ENCODE peak calls at places on chromosomes 2 and 18, in eight cellular contexts. One of them, this sample, is unnamed.

GRCh38 chr2:191582355-191582754 is 95.6 kb upstream of the NABP1 start:
- DNase-seq in A549: peak; percentile 81
- DNase-seq in mesothelial cell of epicardium: no peak
- DNase-seq in coronary artery: no peak
- DNase-seq in psoas muscle: no peak
- DNase-seq in uterus: no peak
- DNase-seq in bronchial epithelial cell: peak; percentile 97
- DNase-seq in omental fat pad: no peak
- DNase-seq in this sample: no peak

GRCh38 chr18:10090668-10091067 is 176.9 kb downstream of the VAPA start:
- DNase-seq in A549: no peak
- DNase-seq in mesothelial cell of epicardium: no peak
- DNase-seq in coronary artery: no peak
- DNase-seq in psoas muscle: no peak
- DNase-seq in uterus: no peak
- DNase-seq in bronchial epithelial cell: no peak
- DNase-seq in omental fat pad: no peak
- DNase-seq in this sample: no peak

GRCh38 chr18:63040788-63041410 is 278.7 kb downstream of the BCL2 start:
- DNase-seq in A549: no peak
- DNase-seq in mesothelial cell of epicardium: no peak
- DNase-seq in coronary artery: no peak
- DNase-seq in psoas muscle: no peak
- DNase-seq in uterus: no peak
- DNase-seq in bronchial epithelial cell: peak; percentile 5
- DNase-seq in omental fat pad: no peak
- DNase-seq in this sample: no peak

GRCh38 chr18:55139307-55139706 is 180.0 kb upstream of the CCDC68 start:
- DNase-seq in A549: no peak
- DNase-seq in mesothelial cell of epicardium: no peak
- DNase-seq in coronary artery: no peak
- DNase-seq in psoas muscle: no peak
- DNase-seq in uterus: no peak
- DNase-seq in bronchial epithelial cell: no peak
- DNase-seq in omental fat pad: no peak
- DNase-seq in this sample: no peak

GRCh38 chr18:47773931-47774330 is 156.5 kb downstream of the SMAD2 start:
- DNase-seq in A549: no peak
- DNase-seq in mesothelial cell of epicardium: no peak
- DNase-seq in coronary artery: no peak
- DNase-seq in psoas muscle: no peak
- DNase-seq in uterus: no peak
- DNase-seq in bronchial epithelial cell: no peak
- DNase-seq in omental fat pad: no peak
- DNase-seq in this sample: no peak

GRCh38 chr2:233251306-233252116 is at the start of gene ATG16L1:
- DNase-seq in A549: peak; percentile 96
- DNase-seq in mesothelial cell of epicardium: peak; percentile 93
- DNase-seq in coronary artery: peak; percentile 96
- DNase-seq in psoas muscle: peak; percentile 96
- DNase-seq in uterus: peak; percentile 96
- DNase-seq in bronchial epithelial cell: peak; percentile 87
- DNase-seq in omental fat pad: peak; percentile 71
- DNase-seq in this sample: peak; percentile 97

GRCh38 chr2:133760366-133760765 is 192.1 kb upstream of the NCKAP5 start:
- DNase-seq in A549: no peak
- DNase-seq in mesothelial cell of epicardium: no peak
- DNase-seq in coronary artery: no peak
- DNase-seq in psoas muscle: no peak
- DNase-seq in uterus: no peak
- DNase-seq in bronchial epithelial cell: no peak
- DNase-seq in omental fat pad: no peak
- DNase-seq in this sample: no peak

GRCh38 chr2:19114754-19115231 is 243.6 kb downstream of the OSR1 start:
- DNase-seq in A549: no peak
- DNase-seq in mesothelial cell of epicardium: no peak
- DNase-seq in coronary artery: no peak
- DNase-seq in psoas muscle: no peak
- DNase-seq in uterus: no peak
- DNase-seq in bronchial epithelial cell: peak; percentile 49
- DNase-seq in omental fat pad: no peak
- DNase-seq in this sample: no peak

GRCh38 chr18:29586210-29586609 is 1409.3 kb upstream of the CDH2 start:
- DNase-seq in A549: no peak
- DNase-seq in mesothelial cell of epicardium: no peak
- DNase-seq in coronary artery: no peak
- DNase-seq in psoas muscle: no peak
- DNase-seq in uterus: no peak
- DNase-seq in bronchial epithelial cell: no peak
- DNase-seq in omental fat pad: no peak
- DNase-seq in this sample: no peak

GRCh38 chr2:44362207-44363015 is 664 bp downstream of the CAMKMT start:
- DNase-seq in A549: peak; percentile 36
- DNase-seq in mesothelial cell of epicardium: peak; percentile 57
- DNase-seq in coronary artery: peak; percentile 77
- DNase-seq in psoas muscle: peak; percentile 19
- DNase-seq in uterus: peak; percentile 39
- DNase-seq in bronchial epithelial cell: peak; percentile 44
- DNase-seq in omental fat pad: peak; percentile 24
- DNase-seq in this sample: peak; percentile 36

GRCh38 chr2:239717319-239717675 is 307.8 kb downstream of the NDUFA10 start:
- DNase-seq in A549: no peak
- DNase-seq in mesothelial cell of epicardium: no peak
- DNase-seq in coronary artery: no peak
- DNase-seq in psoas muscle: no peak
- DNase-seq in uterus: peak; percentile 5
- DNase-seq in bronchial epithelial cell: no peak
- DNase-seq in omental fat pad: no peak
- DNase-seq in this sample: no peak

GRCh38 chr2:38064805-38065501 is 11.0 kb downstream of the CYP1B1 start:
- DNase-seq in A549: peak; percentile 53
- DNase-seq in mesothelial cell of epicardium: no peak
- DNase-seq in coronary artery: no peak
- DNase-seq in psoas muscle: no peak
- DNase-seq in uterus: no peak
- DNase-seq in bronchial epithelial cell: peak; percentile 81
- DNase-seq in omental fat pad: no peak
- DNase-seq in this sample: no peak

GRCh38 chr18:2960983-2961696 is 51.8 kb downstream of the LPIN2 start:
- DNase-seq in A549: no peak
- DNase-seq in mesothelial cell of epicardium: no peak
- DNase-seq in coronary artery: no peak
- DNase-seq in psoas muscle: no peak
- DNase-seq in uterus: no peak
- DNase-seq in bronchial epithelial cell: no peak
- DNase-seq in omental fat pad: no peak
- DNase-seq in this sample: no peak

GRCh38 chr2:9234680-9235387 is 28.2 kb downstream of the ASAP2 start:
- DNase-seq in A549: peak; percentile 89
- DNase-seq in mesothelial cell of epicardium: no peak
- DNase-seq in coronary artery: no peak
- DNase-seq in psoas muscle: no peak
- DNase-seq in uterus: no peak
- DNase-seq in bronchial epithelial cell: peak; percentile 99
- DNase-seq in omental fat pad: no peak
- DNase-seq in this sample: no peak

GRCh38 chr18:79917351-79918088 is 33.9 kb downstream of the SLC66A2 start:
- DNase-seq in A549: no peak
- DNase-seq in mesothelial cell of epicardium: no peak
- DNase-seq in coronary artery: peak; percentile 52
- DNase-seq in psoas muscle: no peak
- DNase-seq in uterus: peak; percentile 10
- DNase-seq in bronchial epithelial cell: no peak
- DNase-seq in omental fat pad: peak; percentile 11
- DNase-seq in this sample: no peak

GRCh38 chr2:213766465-213766891 is 482.2 kb downstream of the SPAG16 start:
- DNase-seq in A549: no peak
- DNase-seq in mesothelial cell of epicardium: no peak
- DNase-seq in coronary artery: no peak
- DNase-seq in psoas muscle: no peak
- DNase-seq in uterus: no peak
- DNase-seq in bronchial epithelial cell: no peak
- DNase-seq in omental fat pad: no peak
- DNase-seq in this sample: no peak

GRCh38 chr2:99900589-99900988 is 241.8 kb downstream of the AFF3 start:
- DNase-seq in A549: no peak
- DNase-seq in mesothelial cell of epicardium: no peak
- DNase-seq in coronary artery: no peak
- DNase-seq in psoas muscle: no peak
- DNase-seq in uterus: no peak
- DNase-seq in bronchial epithelial cell: no peak
- DNase-seq in omental fat pad: no peak
- DNase-seq in this sample: no peak

GRCh38 chr2:17674817-17675216 is 78.8 kb downstream of the SMC6 start:
- DNase-seq in A549: no peak
- DNase-seq in mesothelial cell of epicardium: no peak
- DNase-seq in coronary artery: no peak
- DNase-seq in psoas muscle: no peak
- DNase-seq in uterus: no peak
- DNase-seq in bronchial epithelial cell: no peak
- DNase-seq in omental fat pad: no peak
- DNase-seq in this sample: no peak

GRCh38 chr2:28128281-28128950 is 237.9 kb downstream of the BABAM2 start:
- DNase-seq in A549: no peak
- DNase-seq in mesothelial cell of epicardium: no peak
- DNase-seq in coronary artery: no peak
- DNase-seq in psoas muscle: no peak
- DNase-seq in uterus: no peak
- DNase-seq in bronchial epithelial cell: peak; percentile 59
- DNase-seq in omental fat pad: no peak
- DNase-seq in this sample: no peak

GRCh38 chr2:115083216-115083615 is 640.8 kb downstream of the DPP10 start:
- DNase-seq in A549: no peak
- DNase-seq in mesothelial cell of epicardium: no peak
- DNase-seq in coronary artery: no peak
- DNase-seq in psoas muscle: no peak
- DNase-seq in uterus: no peak
- DNase-seq in bronchial epithelial cell: peak; percentile 18
- DNase-seq in omental fat pad: no peak
- DNase-seq in this sample: no peak

GRCh38 chr18:44895176-44895798 is 214.6 kb downstream of the SETBP1 start:
- DNase-seq in A549: peak; percentile 77
- DNase-seq in mesothelial cell of epicardium: no peak
- DNase-seq in coronary artery: no peak
- DNase-seq in psoas muscle: peak; percentile 35
- DNase-seq in uterus: no peak
- DNase-seq in bronchial epithelial cell: peak; percentile 75
- DNase-seq in omental fat pad: no peak
- DNase-seq in this sample: no peak
- TF ChIP-seq CTCF in A549: peak; percentile 46
- TF ChIP-seq CTCF in mesothelial cell of epicardium: no peak
- TF ChIP-seq CTCF in coronary artery: peak; percentile 16
- TF ChIP-seq CTCF in psoas muscle: peak; percentile 45
- TF ChIP-seq CTCF in uterus: peak; percentile 20
- TF ChIP-seq CTCF in bronchial epithelial cell: peak; percentile 67
- TF ChIP-seq CTCF in omental fat pad: no peak
- TF ChIP-seq CTCF in this sample: no peak

DNA sequence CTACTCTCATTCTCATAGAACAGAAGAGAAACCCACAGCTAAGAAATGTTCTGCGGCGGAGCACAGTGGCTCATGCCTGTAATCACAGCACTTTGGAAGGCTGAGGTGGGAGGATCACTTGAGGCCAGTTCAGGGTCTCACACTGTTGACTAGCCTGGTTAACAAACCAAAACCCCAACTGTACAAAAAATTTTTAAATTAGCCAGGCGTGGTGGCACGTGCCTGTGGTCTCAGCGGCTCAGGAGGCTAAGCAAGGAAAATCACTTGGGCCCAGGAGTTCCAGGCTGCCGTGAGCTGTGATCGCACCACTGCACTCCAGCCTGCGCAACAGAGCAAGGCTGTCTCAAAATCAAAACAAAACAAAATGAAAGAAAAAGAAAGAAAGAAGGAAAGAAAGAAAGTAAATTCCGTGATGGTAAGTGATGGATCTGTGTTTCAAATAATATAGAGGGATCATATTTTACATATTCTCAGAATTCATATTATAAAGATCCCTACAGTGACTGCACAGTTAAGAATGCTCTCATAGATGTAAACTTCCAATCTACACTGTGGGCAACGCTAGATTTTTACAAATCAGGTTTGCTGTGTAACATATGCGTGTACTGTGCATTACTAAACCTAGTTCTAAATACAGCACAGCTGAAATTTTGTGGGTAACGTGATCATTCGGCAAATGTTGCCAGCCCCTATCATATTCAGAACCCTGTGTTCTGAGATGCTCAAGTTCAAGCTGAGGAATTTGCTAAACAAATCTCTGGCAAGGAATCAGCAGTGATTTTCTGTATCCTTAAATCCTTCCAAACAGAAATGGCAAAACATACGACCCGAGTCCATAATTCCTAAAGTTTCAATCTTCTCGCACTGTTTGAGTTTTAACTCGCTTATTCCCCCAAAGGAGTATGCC is 1.2 kb upstream of the RAB12 start:
- DNase-seq in A549: no peak
- DNase-seq in mesothelial cell of epicardium: no peak
- DNase-seq in coronary artery: no peak
- DNase-seq in psoas muscle: no peak
- DNase-seq in uterus: no peak
- DNase-seq in bronchial epithelial cell: no peak
- DNase-seq in omental fat pad: no peak
- DNase-seq in this sample: no peak
- TF ChIP-seq CTCF in A549: no peak
- TF ChIP-seq CTCF in mesothelial cell of epicardium: no peak
- TF ChIP-seq CTCF in coronary artery: no peak
- TF ChIP-seq CTCF in psoas muscle: no peak
- TF ChIP-seq CTCF in uterus: no peak
- TF ChIP-seq CTCF in bronchial epithelial cell: no peak
- TF ChIP-seq CTCF in omental fat pad: no peak
- TF ChIP-seq CTCF in this sample: no peak

GRCh38 chr18:58264846-58265245 is 220.8 kb downstream of the NEDD4L start:
- DNase-seq in A549: no peak
- DNase-seq in mesothelial cell of epicardium: no peak
- DNase-seq in coronary artery: no peak
- DNase-seq in psoas muscle: no peak
- DNase-seq in uterus: no peak
- DNase-seq in bronchial epithelial cell: no peak
- DNase-seq in omental fat pad: no peak
- DNase-seq in this sample: no peak
- TF ChIP-seq CTCF in A549: no peak
- TF ChIP-seq CTCF in mesothelial cell of epicardium: no peak
- TF ChIP-seq CTCF in coronary artery: no peak
- TF ChIP-seq CTCF in psoas muscle: no peak
- TF ChIP-seq CTCF in uterus: no peak
- TF ChIP-seq CTCF in bronchial epithelial cell: no peak
- TF ChIP-seq CTCF in omental fat pad: no peak
- TF ChIP-seq CTCF in this sample: no peak

DNA sequence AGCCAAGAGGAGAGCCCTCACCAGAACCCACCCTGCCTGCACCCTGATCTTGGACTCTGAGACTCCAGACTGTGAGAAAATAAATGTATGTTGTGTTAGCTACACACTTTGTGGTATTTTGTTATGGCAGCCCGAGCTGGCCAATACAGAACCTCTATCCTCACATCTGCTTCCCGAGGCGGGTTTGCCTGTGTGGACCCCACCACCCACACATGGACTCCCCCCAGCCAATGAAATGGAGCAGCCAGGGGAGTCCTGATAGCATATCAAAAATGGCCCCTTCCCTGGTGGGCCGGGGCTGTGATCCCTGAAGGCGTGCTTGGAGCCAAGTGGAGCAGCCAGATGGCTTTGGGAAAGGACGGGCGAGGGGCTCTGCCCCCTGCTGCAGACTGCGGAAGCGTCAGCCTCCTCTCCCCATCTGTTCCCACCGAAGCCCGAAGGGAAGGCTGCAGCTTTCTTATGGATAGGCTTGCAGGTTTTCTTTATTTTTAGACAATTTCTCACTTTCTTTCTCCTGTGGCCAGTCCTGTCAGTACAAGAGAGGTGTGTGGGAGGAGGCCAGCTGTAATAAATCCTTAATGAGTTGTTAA is 34.4 kb downstream of the TEX51 start:
- DNase-seq in A549: no peak
- DNase-seq in mesothelial cell of epicardium: no peak
- DNase-seq in coronary artery: no peak
- DNase-seq in psoas muscle: no peak
- DNase-seq in uterus: no peak
- DNase-seq in bronchial epithelial cell: no peak
- DNase-seq in omental fat pad: no peak
- DNase-seq in this sample: no peak
- TF ChIP-seq CTCF in A549: no peak
- TF ChIP-seq CTCF in mesothelial cell of epicardium: no peak
- TF ChIP-seq CTCF in coronary artery: no peak
- TF ChIP-seq CTCF in psoas muscle: no peak
- TF ChIP-seq CTCF in uterus: no peak
- TF ChIP-seq CTCF in bronchial epithelial cell: no peak
- TF ChIP-seq CTCF in omental fat pad: no peak
- TF ChIP-seq CTCF in this sample: no peak